ENCODE peak calls at places on chromosome 5, in ten cellular contexts. Z, T, J, U, L, F, D, X, W and C are unnamed samples.

GRCh38 chr5:179696605-179697004 is 2.2 kb upstream of the CANX start:
- DNase-seq in Z (no peak), T (no peak), J (no peak), U (no peak), L (no peak), F (no peak), D (no peak), X (no peak), W (no peak), C (no peak)

GRCh38 chr5:28542968-28543367 is 1504.6 kb upstream of the CDH9 start:
- DNase-seq in Z (no peak), T (peak), J (peak), U (no peak), L (peak), F (no peak), D (peak), X (no peak), W (peak), C (peak)

GRCh38 chr5:173638631-173639030 is 22.2 kb upstream of the BOD1 start:
- DNase-seq in Z (no peak), T (no peak), J (no peak), U (no peak), L (no peak), F (no peak), D (no peak), X (no peak), W (no peak), C (no peak)

GRCh38 chr5:39605145-39605544 is 180.4 kb upstream of the DAB2 start:
- DNase-seq in Z (no peak), T (no peak), J (no peak), U (no peak), L (no peak), F (peak), D (peak), X (no peak), W (no peak), C (peak)

GRCh38 chr5:180803181-180804128 is 849 bp upstream of the MGAT1 start:
- DNase-seq in Z (peak), T (no peak), J (peak), U (peak), L (peak), F (no peak), D (peak), X (peak), W (no peak), C (no peak)

GRCh38 chr5:98772415-98773213 is 849 bp upstream of the RGMB start:
- DNase-seq in Z (no peak), T (peak), J (peak), U (peak), L (no peak), F (peak), D (peak), X (peak), W (no peak), C (peak)

GRCh38 chr5:53478411-53479044 is 1.9 kb upstream of the FST start:
- DNase-seq in Z (peak), T (peak), J (peak), U (peak), L (peak), F (peak), D (peak), X (peak), W (no peak), C (peak)

GRCh38 chr5:85647349-85648127 is 970.2 kb upstream of the COX7C start:
- DNase-seq in Z (no peak), T (no peak), J (no peak), U (no peak), L (no peak), F (no peak), D (peak), X (no peak), W (no peak), C (no peak)

GRCh38 chr5:80654054-80654390 is 430 bp upstream of the MSH3 start:
- DNase-seq in Z (no peak), T (no peak), J (no peak), U (no peak), L (no peak), F (peak), D (no peak), X (peak), W (no peak), C (peak)

GRCh38 chr5:83562817-83563557 is 91.4 kb downstream of the VCAN start:
- DNase-seq in Z (peak), T (peak), J (peak), U (no peak), L (peak), F (no peak), D (no peak), X (no peak), W (no peak), C (peak)

GRCh38 chr5:133228316-133228715 is 176.5 kb downstream of the HSPA4 start:
- DNase-seq in Z (no peak), T (no peak), J (no peak), U (no peak), L (no peak), F (no peak), D (peak), X (no peak), W (no peak), C (no peak)

GRCh38 chr5:26009742-26010141 is 1028.6 kb downstream of the CDH9 start:
- DNase-seq in Z (no peak), T (no peak), J (no peak), U (no peak), L (no peak), F (peak), D (no peak), X (no peak), W (no peak), C (no peak)
- TF ChIP-seq CTCF in Z (no peak), T (no peak), J (no peak), U (no peak), L (no peak), F (peak), D (no peak), X (no peak), W (no peak), C (no peak)

DNA sequence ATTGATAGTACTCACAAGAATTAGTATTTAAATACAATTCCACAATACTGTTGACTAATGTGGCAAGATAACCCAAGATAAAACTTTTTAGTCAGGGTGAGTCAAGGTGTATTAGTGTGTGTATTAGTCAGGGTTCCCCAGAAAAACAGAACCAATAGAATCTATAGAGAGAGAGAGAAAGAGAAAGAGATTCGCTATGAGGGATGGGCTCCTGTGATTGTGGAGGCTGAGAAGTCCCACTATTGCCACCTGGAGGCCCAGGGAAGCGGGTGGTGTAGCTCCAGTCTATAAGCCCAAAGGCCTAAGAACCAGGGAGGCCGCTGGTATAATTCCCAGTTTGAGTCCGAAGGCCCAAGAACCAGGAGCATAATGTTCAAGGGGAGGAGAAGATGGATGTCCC is 10.0 kb upstream of the SHISAL2B start:
- DNase-seq in Z (no peak), T (no peak), J (peak), U (no peak), L (peak), F (peak), D (peak), X (no peak), W (no peak), C (no peak)
- H3K4me3 ChIP-seq in Z (no peak), T (no peak), J (no peak), U (no peak), L (no peak), F (no peak), D (no peak), X (no peak), W (no peak), C (no peak)

DNA sequence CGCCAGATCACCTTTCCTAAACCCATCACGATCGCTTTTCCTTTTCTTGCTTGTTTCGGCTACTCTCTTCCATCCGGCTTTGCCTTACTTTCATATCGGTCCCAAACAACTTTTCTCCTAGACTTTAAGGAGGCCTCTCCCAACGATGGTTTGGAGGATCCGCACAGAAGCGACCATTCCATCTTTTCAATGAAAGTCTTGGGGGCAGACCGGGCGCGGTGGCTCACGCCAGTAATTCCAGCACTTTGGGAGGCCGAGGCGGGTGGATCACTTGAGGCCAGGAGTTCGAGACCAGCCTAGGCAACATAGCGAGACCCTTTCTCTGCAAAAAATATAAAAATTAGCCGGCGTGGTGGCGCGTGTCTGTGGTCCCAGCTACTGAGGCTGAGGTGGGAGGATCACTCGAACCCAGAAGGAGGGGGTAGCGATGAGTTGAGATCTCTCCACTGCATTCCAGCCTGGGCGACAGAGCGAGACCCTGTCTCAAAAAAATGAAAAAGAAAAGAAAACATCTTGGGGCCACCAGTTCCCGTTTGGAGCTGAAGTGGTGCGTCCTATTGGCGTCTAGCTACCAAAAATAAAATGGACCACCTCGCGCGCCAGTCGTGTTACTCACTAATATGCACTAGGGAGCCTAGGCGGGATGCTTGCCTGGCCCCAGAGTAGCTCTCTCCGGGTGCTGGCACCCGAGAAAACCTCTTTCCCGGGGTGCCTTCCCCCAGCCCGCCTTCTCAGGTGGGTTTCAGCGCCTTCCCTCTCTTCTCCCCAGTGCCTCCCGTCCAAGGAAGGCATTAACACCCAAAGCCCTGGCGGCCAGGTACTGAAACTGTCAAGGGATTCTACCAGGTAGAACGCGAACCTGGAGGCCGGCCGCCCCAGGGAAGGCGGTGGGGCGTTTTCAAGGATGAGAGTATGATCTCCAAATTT is 800 bp upstream of the AP3B1 start:
- DNase-seq in Z (peak), T (no peak), J (no peak), U (peak), L (peak), F (peak), D (peak), X (peak), W (no peak), C (no peak)
- TF ChIP-seq CTCF in Z (peak), T (peak), J (peak), U (peak), L (peak), F (no peak), D (peak), X (no peak), W (peak), C (peak)

GRCh38 chr5:93675458-93676450 is 65.6 kb downstream of the POU5F2 start:
- DNase-seq in Z (no peak), T (no peak), J (no peak), U (no peak), L (no peak), F (no peak), D (no peak), X (no peak), W (no peak), C (no peak)

GRCh38 chr5:93676707-93677106 is 64.7 kb downstream of the POU5F2 start:
- DNase-seq in Z (peak), T (peak), J (no peak), U (no peak), L (peak), F (no peak), D (no peak), X (no peak), W (no peak), C (no peak)

GRCh38 chr5:93677344-93678021 is 63.9 kb downstream of the POU5F2 start:
- DNase-seq in Z (peak), T (peak), J (peak), U (peak), L (peak), F (no peak), D (peak), X (peak), W (peak), C (peak)

DNA sequence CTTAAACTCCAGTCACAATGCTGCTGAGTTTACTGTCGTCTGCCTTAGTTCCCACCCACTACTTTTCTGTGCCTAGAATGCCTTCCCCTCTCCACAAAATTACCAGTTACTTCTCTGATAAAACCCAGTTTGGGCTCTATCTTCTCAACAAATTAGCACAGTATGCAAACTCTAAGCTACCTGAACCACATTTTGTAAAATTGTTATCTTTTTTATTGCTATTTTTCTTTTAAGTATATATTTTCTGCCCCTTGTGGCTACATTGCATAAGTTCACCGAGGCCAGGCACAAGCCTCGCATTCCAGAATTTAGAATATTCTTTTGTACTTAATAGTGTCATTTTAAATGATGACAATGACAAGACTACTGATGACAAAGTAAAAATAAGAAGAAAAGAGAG is 60.0 kb downstream of the POU5F2 start:
- DNase-seq in Z (no peak), T (peak), J (peak), U (no peak), L (no peak), F (no peak), D (no peak), X (no peak), W (no peak), C (peak)
- H3K4me3 ChIP-seq in Z (no peak), T (no peak), J (no peak), U (no peak), L (no peak), F (no peak), D (no peak), X (no peak), W (no peak), C (no peak)

GRCh38 chr5:63961125-63961597 is 1.1 kb downstream of the HTR1A start:
- DNase-seq in Z (no peak), T (no peak), J (no peak), U (peak), L (no peak), F (no peak), D (no peak), X (no peak), W (no peak), C (no peak)

GRCh38 chr5:63957617-63958016 is 4.6 kb downstream of the HTR1A start:
- DNase-seq in Z (no peak), T (no peak), J (no peak), U (no peak), L (no peak), F (no peak), D (no peak), X (no peak), W (no peak), C (no peak)

GRCh38 chr5:63958654-63959053 is 3.6 kb downstream of the HTR1A start:
- DNase-seq in Z (no peak), T (no peak), J (no peak), U (no peak), L (no peak), F (no peak), D (no peak), X (no peak), W (no peak), C (no peak)

GRCh38 chr5:63960646-63961045 is 1.6 kb downstream of the HTR1A start:
- DNase-seq in Z (no peak), T (no peak), J (no peak), U (no peak), L (no peak), F (no peak), D (no peak), X (no peak), W (no peak), C (no peak)

DNA sequence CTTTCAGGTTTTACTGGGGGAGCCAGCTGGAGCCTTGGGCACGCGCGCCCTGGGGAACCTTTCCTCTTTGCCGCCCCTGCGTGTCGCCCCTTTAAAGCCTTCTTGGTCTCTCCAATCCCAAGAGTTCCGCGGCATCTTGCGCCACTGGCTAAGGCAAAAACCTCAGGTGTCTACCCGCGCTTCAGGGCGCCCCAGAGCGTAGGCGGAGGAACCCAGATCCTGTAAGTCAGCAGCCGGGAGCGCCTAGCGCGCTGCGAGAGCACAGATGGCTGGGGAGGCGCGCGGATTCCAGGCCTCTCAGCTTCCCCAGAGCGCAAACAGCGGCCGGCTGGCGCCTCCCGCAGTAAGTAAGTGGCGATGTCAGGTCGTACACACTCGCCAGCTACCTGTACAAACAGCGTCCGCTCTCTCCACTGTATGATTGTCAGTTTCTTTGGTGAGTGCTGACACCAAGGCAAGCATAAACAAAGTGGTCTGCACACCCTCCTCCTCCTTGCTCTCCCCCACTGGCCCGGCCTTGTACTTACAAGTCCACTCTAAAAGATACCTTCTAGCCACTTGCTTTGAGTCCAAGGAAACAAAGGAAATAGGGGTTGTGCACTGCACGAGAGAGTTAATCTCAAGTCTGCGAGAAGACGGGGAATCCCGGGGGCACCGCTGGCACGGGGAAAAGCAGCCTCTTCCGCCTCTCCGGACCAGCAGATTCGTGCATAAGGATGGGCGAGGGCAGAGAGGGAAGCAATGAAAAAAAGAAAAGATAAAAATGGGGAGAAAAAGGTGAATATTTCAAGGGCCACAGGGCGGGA is 2.9 kb downstream of the HTR1A start:
- DNase-seq in Z (no peak), T (no peak), J (no peak), U (peak), L (no peak), F (peak), D (peak), X (peak), W (no peak), C (no peak)
- TF ChIP-seq CTCF in Z (no peak), T (no peak), J (no peak), U (no peak), L (no peak), F (no peak), D (peak), X (no peak), W (no peak), C (no peak)